ENCODE peak calls at places on chromosome 4, in five cellular contexts. V, N, C, P and A are unnamed samples.

GRCh38 chr4:71550220-71551190 is 211.7 kb downstream of the SLC4A4 start:
- DNase-seq in P (no peak), V (no peak), C (no peak), N (no peak), A (no peak)

GRCh38 chr4:183960021-183960420 is 54.9 kb downstream of the STOX2 start:
- DNase-seq in V (no peak), N (peak; percentile 73), C (no peak), P (no peak), A (no peak)

GRCh38 chr4:37908488-37909343 is 17.8 kb downstream of the TBC1D1 start:
- DNase-seq in V (no peak), N (no peak), C (no peak), P (no peak), A (no peak)

GRCh38 chr4:869776-870175 is 43.8 kb upstream of the CPLX1 start:
- DNase-seq in P (no peak), N (no peak), C (no peak), V (no peak), A (no peak)

GRCh38 chr4:26822546-26822945 is 38.1 kb upstream of the STIM2 start:
- DNase-seq in C (no peak), N (no peak), P (no peak), V (no peak), A (peak; percentile 23)

GRCh38 chr4:28921886-28922285 is 1798.3 kb upstream of the PCDH7 start:
- DNase-seq in N (no peak), P (no peak), C (no peak), V (no peak), A (no peak)

GRCh38 chr4:95867919-95868318 is 28.0 kb downstream of the PDHA2 start:
- DNase-seq in V (no peak), C (no peak), N (no peak), P (no peak), A (no peak)

GRCh38 chr4:172202480-172203076 is 389.4 kb downstream of the GALNTL6 start:
- DNase-seq in V (no peak), C (no peak), N (no peak), P (no peak), A (no peak)

GRCh38 chr4:15920723-15921591 is 17.6 kb downstream of the FGFBP1 start:
- DNase-seq in C (peak; percentile 84), P (peak; percentile 61), V (no peak), N (no peak), A (no peak)

GRCh38 chr4:143195581-143195980 is 10.9 kb downstream of the USP38 start:
- DNase-seq in N (no peak), C (no peak), P (no peak), V (no peak), A (no peak)

GRCh38 chr4:85030156-85030555 is 63.7 kb upstream of the WDFY3 start:
- DNase-seq in V (no peak), C (no peak), P (no peak), N (no peak), A (no peak)

DNA sequence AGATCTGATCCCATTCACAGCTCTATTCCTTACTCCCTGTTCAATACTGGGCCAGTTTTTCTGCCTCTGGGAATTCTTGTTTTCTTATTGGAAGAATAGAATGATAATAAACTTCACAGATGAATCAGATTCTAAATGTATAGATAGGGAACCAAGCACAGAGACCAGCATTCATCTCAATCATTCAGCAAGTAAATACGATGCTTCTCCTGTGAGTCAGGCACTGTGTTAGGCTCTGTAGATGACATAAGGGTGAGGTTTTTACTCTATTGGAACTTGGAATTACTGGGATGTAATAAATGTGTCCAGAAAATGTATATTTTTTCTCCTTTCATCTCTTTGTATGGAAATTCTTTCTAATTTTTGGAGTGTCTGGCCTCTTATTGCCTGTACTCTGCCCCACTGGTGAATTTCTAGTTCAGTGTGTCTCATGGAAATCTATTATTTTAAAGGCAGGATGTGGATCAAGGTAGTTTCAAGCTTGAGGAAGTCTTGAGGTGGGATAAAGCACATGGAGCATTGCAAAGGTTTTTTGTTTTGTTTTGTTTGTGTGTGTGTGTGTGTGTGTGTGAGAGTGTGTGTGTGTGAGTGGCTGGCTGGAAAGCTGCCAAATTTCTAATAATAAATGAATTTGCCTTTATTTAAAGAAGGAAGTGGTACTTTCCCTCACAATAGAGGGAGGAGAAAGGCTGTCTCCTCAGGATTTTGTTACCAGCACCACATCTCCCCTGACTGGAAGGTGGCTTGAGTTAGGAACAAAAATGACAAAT is 117.9 kb upstream of the HS3ST1 start:
- DNase-seq in P (no peak), V (no peak), C (no peak), N (no peak), A (no peak)
- H3K4me1 ChIP-seq in P (no peaks in the 10 kb centered on the region), V (no peaks in the 10 kb centered on the region), C (no peaks in the 10 kb centered on the region), N (no peaks in the 10 kb centered on the region), A (no peaks in the 10 kb centered on the region)

GRCh38 chr4:80183196-80184052 is 13.9 kb upstream of the PRDM8 start:
- DNase-seq in C (no peak), V (peak; percentile 39), P (peak; percentile 71), N (peak; percentile 36), A (no peak)

GRCh38 chr4:80184053-80184790 is 13.1 kb upstream of the PRDM8 start:
- DNase-seq in N (peak; percentile 94), P (peak; percentile 92), C (peak; percentile 86), V (peak; percentile 89), A (peak; percentile 89)

GRCh38 chr4:80179637-80180161 is 17.6 kb upstream of the PRDM8 start:
- DNase-seq in C (no peak), P (no peak), N (no peak), V (no peak), A (no peak)

GRCh38 chr4:80180743-80181142 is 16.6 kb upstream of the PRDM8 start:
- DNase-seq in P (no peak), C (no peak), N (no peak), V (no peak), A (no peak)

DNA sequence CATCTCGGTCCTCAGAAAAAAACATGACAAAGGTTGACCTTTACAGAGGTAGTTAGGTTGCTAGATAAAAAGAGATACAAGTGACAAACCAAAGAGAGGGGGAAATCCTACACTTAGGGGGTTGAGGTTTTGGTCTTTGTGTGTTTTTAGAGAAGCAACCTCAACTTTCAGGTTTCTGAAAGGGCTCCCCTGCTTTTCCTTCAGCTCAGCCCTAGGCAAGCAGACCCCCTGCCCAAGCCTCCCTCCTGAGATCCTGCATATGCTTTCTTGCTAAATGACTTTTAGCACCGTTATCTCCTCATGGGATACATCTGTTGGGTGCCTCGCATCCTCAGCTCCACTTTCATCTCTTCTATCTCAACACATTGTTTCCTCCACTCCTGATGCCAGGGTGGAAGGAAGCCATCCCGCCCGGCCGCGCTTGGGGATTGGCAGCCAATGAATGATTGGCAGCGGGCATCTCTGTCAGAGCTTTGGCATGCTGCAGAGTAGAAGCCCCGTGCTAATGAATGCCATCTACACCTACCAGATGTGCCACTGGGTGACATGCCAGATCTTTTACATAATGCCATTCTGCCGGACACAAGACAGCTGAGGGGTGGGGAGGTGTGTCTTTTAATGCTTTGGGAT is 15.0 kb upstream of the PRDM8 start:
- DNase-seq in N (no peak), C (no peak), V (no peak), P (no peak), A (no peak)
- H3K4me1 ChIP-seq in N (peaks cover 3% of the 10 kb centered on the region), C (peaks cover 12% of the 10 kb centered on the region), V (peaks cover 36% of the 10 kb centered on the region), P (peaks cover 16% of the 10 kb centered on the region), A (peaks cover 50% of the 10 kb centered on the region)

DNA sequence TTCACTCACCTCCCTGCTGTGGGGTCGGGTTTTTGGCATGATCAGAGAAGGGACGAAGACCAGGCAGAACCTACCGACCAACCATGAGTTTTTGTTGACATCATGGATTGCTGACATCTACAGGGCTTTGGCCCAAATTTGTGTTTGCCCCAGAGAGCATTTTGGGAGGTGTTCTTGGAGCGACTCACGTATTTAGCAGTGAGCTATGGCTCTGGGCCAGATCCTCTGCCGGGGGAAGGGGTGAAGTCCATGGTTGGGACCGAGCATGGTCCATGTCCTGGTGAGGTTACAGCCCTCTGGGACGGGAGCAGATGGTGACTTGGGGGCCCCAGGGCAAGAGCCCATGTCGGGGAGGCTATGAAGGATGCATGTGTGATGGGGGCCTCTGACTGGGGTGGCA is 17.4 kb downstream of the SORCS2 start:
- DNase-seq in P (no peak), V (no peak), C (no peak), N (no peak), A (no peak)
- H3K4me1 ChIP-seq in P (no peaks in the 10 kb centered on the region), V (no peaks in the 10 kb centered on the region), C (peaks cover 13% of the 10 kb centered on the region), N (no peaks in the 10 kb centered on the region), A (no peaks in the 10 kb centered on the region)

GRCh38 chr4:53784112-53784511 is 192.8 kb upstream of the LNX1 start:
- DNase-seq in C (no peak), P (no peak), N (no peak), V (no peak), A (no peak)
- H3K4me1 ChIP-seq in C (peaks cover 4% of the 10 kb centered on the region), P (no peaks in the 10 kb centered on the region), N (no peaks in the 10 kb centered on the region), V (no peaks in the 10 kb centered on the region), A (no peaks in the 10 kb centered on the region)

GRCh38 chr4:110631582-110632505 is 9.0 kb upstream of the PITX2 start:
- DNase-seq in N (peak; percentile 90), V (no peak), P (peak; percentile 70), C (peak; percentile 71), A (no peak)
- H3K4me1 ChIP-seq in N (no peaks in the 10 kb centered on the region), V (no peaks in the 10 kb centered on the region), P (peaks cover 30% of the 10 kb centered on the region), C (peaks cover 9% of the 10 kb centered on the region), A (peaks cover 5% of the 10 kb centered on the region)

GRCh38 chr4:168842186-168842585 is 167.9 kb downstream of the CBR4 start:
- DNase-seq in C (no peak), N (no peak), P (no peak), V (no peak), A (no peak)

GRCh38 chr4:168839758-168840385 is 170.2 kb downstream of the CBR4 start:
- DNase-seq in V (no peak), C (no peak), N (no peak), P (no peak), A (no peak)

GRCh38 chr4:168840386-168840763 is 169.7 kb downstream of the CBR4 start:
- DNase-seq in P (no peak), N (no peak), V (no peak), C (no peak), A (no peak)

GRCh38 chr4:168841682-168842019 is 168.4 kb downstream of the CBR4 start:
- DNase-seq in N (no peak), C (no peak), V (no peak), P (no peak), A (no peak)

DNA sequence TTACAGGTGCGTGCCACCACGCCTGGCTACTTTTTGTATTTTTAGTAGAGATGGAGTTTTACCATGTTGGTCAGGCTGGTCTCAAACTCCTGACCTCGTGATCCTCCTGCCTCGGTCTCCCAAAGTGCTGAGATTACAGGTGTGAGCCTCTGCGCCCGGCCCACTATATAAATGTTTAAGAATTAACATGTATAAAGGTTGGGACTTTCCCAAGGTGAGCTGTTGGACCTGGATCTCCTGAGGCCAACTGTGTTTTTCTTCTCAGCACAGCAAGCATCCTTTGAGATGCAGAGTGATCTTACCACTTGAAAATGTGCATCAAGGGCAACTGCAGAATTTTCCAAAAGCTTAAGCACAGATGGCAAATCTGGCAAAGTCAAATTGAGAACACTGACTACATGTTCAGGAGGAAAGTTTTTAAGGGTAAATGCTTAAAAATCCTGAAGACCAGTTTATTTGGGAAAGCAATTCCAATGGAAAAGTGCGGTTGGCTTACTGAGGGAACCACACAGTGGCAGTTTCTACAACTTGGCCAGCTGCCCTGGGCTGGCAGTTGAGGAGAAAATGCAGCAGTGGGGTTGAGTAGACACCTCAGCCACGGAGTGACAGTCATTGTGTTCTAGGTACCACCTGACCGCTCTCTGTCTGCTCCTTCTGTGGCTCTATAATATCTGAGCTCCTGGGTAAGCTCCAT is 168.9 kb downstream of the CBR4 start:
- DNase-seq in C (no peak), N (peak; percentile 50), P (no peak), V (no peak), A (no peak)
- H3K4me1 ChIP-seq in C (peaks cover 16% of the 10 kb centered on the region), N (peaks cover 7% of the 10 kb centered on the region), P (no peaks in the 10 kb centered on the region), V (no peaks in the 10 kb centered on the region), A (no peaks in the 10 kb centered on the region)